ENCODE peak calls at places on chromosomes 7 and 10, in nine cellular contexts. F, C, B, P, U, E, G, T and V are unnamed samples.

GRCh38 chr7:14275346-14275745 is 285.9 kb upstream of the ETV1 start:
- DNase-seq in F (no peak), C (no peak), B (no peak), P (no peak), U (no peak), E (no peak), G (peak; percentile 62), T (no peak), V (no peak)

GRCh38 chr10:114754445-114755320 is 66.9 kb upstream of the FHIP2A start:
- DNase-seq in F (no peak), C (peak; percentile 52), B (no peak), P (no peak), U (no peak), E (no peak), G (peak; percentile 63), T (no peak), V (no peak)

GRCh38 chr7:132548489-132549078 is 27.7 kb downstream of the PLXNA4 start:
- DNase-seq in F (no peak), C (no peak), B (no peak), P (no peak), U (no peak), E (no peak), G (peak; percentile 50), T (no peak), V (no peak)

GRCh38 chr10:79333513-79333912 is 13.8 kb upstream of the PPIF start:
- DNase-seq in F (no peak), C (no peak), B (no peak), P (no peak), U (no peak), E (no peak), G (no peak), T (no peak), V (no peak)

GRCh38 chr10:116637830-116638229 is 17.1 kb downstream of the PNLIPRP2 start:
- DNase-seq in F (no peak), C (no peak), B (no peak), P (no peak), U (no peak), E (no peak), G (no peak), T (no peak), V (no peak)

GRCh38 chr10:97390096-97390495 is 11.0 kb downstream of the RRP12 start:
- DNase-seq in F (no peak), C (no peak), B (no peak), P (no peak), U (no peak), E (no peak), G (no peak), T (no peak), V (no peak)

GRCh38 chr7:69450436-69450835 is 147.8 kb upstream of the AUTS2 start:
- DNase-seq in F (no peak), C (no peak), B (no peak), P (peak; percentile 72), U (no peak), E (no peak), G (no peak), T (no peak), V (no peak)

GRCh38 chr7:157813741-157814661 is 477.2 kb downstream of the DNAJB6 start:
- DNase-seq in F (no peak), C (no peak), B (no peak), P (no peak), U (no peak), E (peak; percentile 57), G (no peak), T (peak; percentile 55), V (no peak)

GRCh38 chr10:80894797-80895467 is 357.2 kb downstream of the SH2D4B start:
- DNase-seq in F (no peak), C (no peak), B (no peak), P (peak; percentile 75), U (no peak), E (no peak), G (no peak), T (no peak), V (no peak)

GRCh38 chr10:83274088-83274487 is 865.2 kb upstream of the GHITM start:
- DNase-seq in F (no peak), C (no peak), B (no peak), P (peak; percentile 46), U (no peak), E (no peak), G (no peak), T (no peak), V (no peak)

GRCh38 chr7:74452748-74453320 is 872 bp upstream of the GTF2IRD1 start:
- DNase-seq in F (no peak), C (peak; percentile 86), B (no peak), P (peak; percentile 62), U (no peak), E (peak; percentile 88), G (peak; percentile 81), T (no peak), V (no peak)

GRCh38 chr7:368651-369475 is 78.9 kb downstream of the FOXL3 start:
- DNase-seq in F (no peak), C (no peak), B (no peak), P (no peak), U (no peak), E (peak; percentile 51), G (no peak), T (peak; percentile 68), V (peak; percentile 86)

GRCh38 chr7:56009695-56010094 is 41.5 kb downstream of the PSPH start:
- DNase-seq in F (no peak), C (no peak), B (no peak), P (no peak), U (no peak), E (no peak), G (no peak), T (no peak), V (peak; percentile 88)

GRCh38 chr10:34528320-34528719 is 286.8 kb downstream of the PARD3 start:
- DNase-seq in F (no peak), C (no peak), B (no peak), P (peak; percentile 84), U (no peak), E (no peak), G (peak; percentile 79), T (no peak), V (no peak)

GRCh38 chr7:30471205-30471604 is 7.4 kb downstream of the NOD1 start:
- DNase-seq in F (no peak), C (peak; percentile 69), B (no peak), P (no peak), U (no peak), E (peak; percentile 81), G (no peak), T (no peak), V (no peak)
- H3K4me1 ChIP-seq in F (peaks cover 29% of the 10 kb centered on the region), C (peaks cover 13% of the 10 kb centered on the region), B (peaks cover 88% of the 10 kb centered on the region), P (peaks cover 4% of the 10 kb centered on the region), U (peaks cover 96% of the 10 kb centered on the region), E (peaks cover 66% of the 10 kb centered on the region), G (peaks cover 49% of the 10 kb centered on the region), T (peaks cover 98% of the 10 kb centered on the region), V (no peaks in the 10 kb centered on the region)

DNA sequence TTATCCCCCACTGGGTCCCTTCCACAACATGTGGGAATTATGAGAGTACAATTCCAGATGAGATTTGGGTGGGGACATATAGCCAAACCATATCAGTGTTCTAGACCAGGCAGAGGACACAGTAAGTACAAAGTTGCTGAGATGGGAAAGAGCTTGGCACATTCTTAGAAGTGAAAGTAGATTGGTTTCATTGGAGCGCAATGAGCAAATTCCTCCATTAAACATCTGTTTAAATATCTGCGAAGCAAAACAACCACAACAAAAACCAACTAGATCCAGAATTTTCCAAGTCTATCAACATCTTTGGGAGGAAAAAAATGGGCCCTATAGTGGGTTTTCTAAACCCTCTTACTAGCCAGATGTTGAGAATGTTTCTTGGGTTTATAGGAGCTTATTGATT is 80.0 kb upstream of the STEAP1B start:
- DNase-seq in F (no peak), C (no peak), B (no peak), P (no peak), U (no peak), E (no peak), G (no peak), T (no peak), V (no peak)
- H3K27ac ChIP-seq in F (no peak overlapping the region), C (no peak overlapping the region), B (no peak overlapping the region), P (no peak overlapping the region), U (no peak overlapping the region), E (no peak overlapping the region), G (no peak overlapping the region), T (no peak overlapping the region), V (no peak overlapping the region)

GRCh38 chr10:104326991-104327610 is 11.2 kb downstream of the ITPRIP start:
- DNase-seq in F (no peak), C (no peak), B (no peak), P (peak; percentile 23), U (no peak), E (peak; percentile 48), G (peak; percentile 8), T (no peak), V (no peak)

GRCh38 chr10:104327745-104328635 is 10.3 kb downstream of the ITPRIP start:
- DNase-seq in F (no peak), C (no peak), B (no peak), P (peak; percentile 70), U (no peak), E (peak; percentile 81), G (peak; percentile 78), T (no peak), V (no peak)

GRCh38 chr10:104324931-104325330 is 13.3 kb downstream of the ITPRIP start:
- DNase-seq in F (no peak), C (no peak), B (no peak), P (no peak), U (no peak), E (peak; percentile 48), G (no peak), T (no peak), V (no peak)

GRCh38 chr10:104323721-104324686 is 14.3 kb downstream of the ITPRIP start:
- DNase-seq in F (no peak), C (no peak), B (no peak), P (peak; percentile 45), U (no peak), E (peak; percentile 78), G (no peak), T (peak; percentile 84), V (no peak)

DNA sequence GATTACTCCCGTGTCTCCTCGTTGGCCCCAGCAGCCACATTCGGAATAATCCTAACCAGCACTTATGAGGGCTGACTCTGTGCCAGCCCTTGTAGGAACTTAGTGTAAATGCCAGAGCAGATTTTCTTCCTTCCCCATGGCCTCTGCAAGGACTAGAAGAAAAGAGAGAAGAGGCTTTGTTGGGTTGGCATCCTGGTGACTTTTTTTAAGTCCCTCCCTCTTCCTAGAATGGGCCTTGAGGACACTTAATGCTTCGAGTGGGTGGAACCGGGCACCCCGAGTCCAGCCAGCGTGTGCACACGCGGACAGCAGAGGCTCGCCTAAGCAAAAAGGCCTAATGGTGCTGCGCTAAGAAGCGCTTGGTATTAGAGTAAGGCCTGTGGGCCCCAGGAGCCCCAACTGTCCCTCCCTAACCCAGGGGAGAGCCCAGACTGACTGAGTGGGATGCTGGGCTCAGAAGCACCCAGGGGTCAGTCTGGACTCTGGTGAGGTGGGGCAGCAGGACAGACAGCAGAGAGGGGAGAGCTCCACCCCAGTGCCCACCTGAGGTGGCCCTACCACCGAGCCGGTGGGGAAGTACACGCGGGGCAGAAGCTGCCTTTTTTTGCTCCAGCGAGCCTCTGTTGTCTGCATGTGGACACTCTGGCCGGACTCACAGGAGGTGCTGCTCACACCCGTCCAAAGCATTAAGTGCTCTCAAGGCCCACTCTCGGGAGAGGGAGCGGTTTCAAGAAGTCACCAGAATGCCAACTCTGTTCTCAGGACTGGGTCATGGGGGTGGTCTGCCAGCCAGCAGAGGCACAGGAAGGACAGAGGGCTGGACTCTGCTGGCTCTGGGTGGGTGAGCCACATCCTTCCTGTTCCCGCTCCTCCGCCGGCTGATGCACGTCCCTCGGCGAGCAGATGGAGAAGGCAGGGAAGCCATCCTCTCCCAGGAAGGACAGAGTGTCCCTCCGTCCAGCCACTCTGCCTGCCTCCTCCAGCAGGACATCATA is 12.5 kb downstream of the ITPRIP start:
- DNase-seq in F (no peak), C (no peak), B (no peak), P (no peak), U (no peak), E (peak; percentile 77), G (no peak), T (peak; percentile 82), V (no peak)
- H3K4me1 ChIP-seq in F (peaks cover 38% of the 10 kb centered on the region), C (peaks cover 50% of the 10 kb centered on the region), B (peaks cover 96% of the 10 kb centered on the region), P (peaks cover 24% of the 10 kb centered on the region), U (peaks cover 100% of the 10 kb centered on the region), E (peaks cover 100% of the 10 kb centered on the region), G (peaks cover 48% of the 10 kb centered on the region), T (peaks cover 100% of the 10 kb centered on the region), V (peaks cover 35% of the 10 kb centered on the region)

GRCh38 chr10:6226216-6226615 is 23.5 kb downstream of the PFKFB3 start:
- DNase-seq in F (no peak), C (no peak), B (no peak), P (no peak), U (no peak), E (no peak), G (no peak), T (no peak), V (no peak)
- H3K27ac ChIP-seq in F (no peak overlapping the region), C (no peak overlapping the region), B (no peak overlapping the region), P (no peak overlapping the region), U (no peak overlapping the region), E (no peak overlapping the region), G (no peak overlapping the region), T (no peak overlapping the region), V (no peak overlapping the region)